ENCODE peak calls at places on chromosomes 4 and X, in six cellular contexts. F, R, E, Z, K and Q are unnamed samples. For H3K4me1, the result is how much of the 10 kb centered on the place peaks cover.

GRCh38 chrX:129577473-129577872 is 37.4 kb downstream of the OCRL start:
- DNase-seq in E (no peak), F (no peak), R (no peak), K (peak), Z (peak), Q (peak)

GRCh38 chrX:71532078-71532752 is 689 bp upstream of the OGT start:
- DNase-seq in F (no peak), K (peak), Z (peak), E (peak), R (no peak), Q (no peak)

GRCh38 chrX:45479196-45479834 is 278.6 kb upstream of the DIPK2B start:
- DNase-seq in K (no peak), F (no peak), R (no peak), Z (no peak), E (no peak), Q (no peak)

GRCh38 chrX:48794993-48795501 is 6.8 kb upstream of the HDAC6 start:
- DNase-seq in E (no peak), R (no peak), Z (no peak), F (peak), K (no peak), Q (no peak)

GRCh38 chrX:53479295-53479694 is 45.1 kb upstream of the HSD17B10 start:
- DNase-seq in Z (no peak), E (no peak), R (no peak), K (peak), F (no peak), Q (no peak)

GRCh38 chr4:4991541-4992099 is 27.6 kb downstream of the CYTL1 start:
- DNase-seq in K (no peak), E (no peak), Z (no peak), R (no peak), F (no peak), Q (no peak)

GRCh38 chr4:183455431-183456145 is 11.2 kb downstream of the CDKN2AIP start:
- DNase-seq in K (no peak), E (no peak), R (no peak), Z (no peak), F (no peak), Q (no peak)

GRCh38 chr4:149884046-149884445 is 68.4 kb upstream of the IQCM start:
- DNase-seq in E (no peak), K (no peak), R (no peak), Z (no peak), F (no peak), Q (no peak)

GRCh38 chr4:13143704-13144103 is 340.4 kb downstream of the RAB28 start:
- DNase-seq in Z (no peak), F (no peak), E (no peak), K (no peak), R (no peak), Q (no peak)

GRCh38 chr4:123443401-123444297 is 47.1 kb downstream of the SPRY1 start:
- DNase-seq in F (no peak), Z (no peak), R (no peak), K (peak), E (no peak), Q (no peak)

GRCh38 chr4:128924951-128925350 is 115.5 kb downstream of the JADE1 start:
- DNase-seq in K (no peak), R (no peak), Z (no peak), F (no peak), E (no peak), Q (no peak)

GRCh38 chrX:32195611-32196010 is 1015.7 kb downstream of the DMD start:
- DNase-seq in Z (no peak), K (peak), R (no peak), E (no peak), F (no peak), Q (no peak)

GRCh38 chrX:39953027-39953426 is 144.7 kb downstream of the BCOR start:
- DNase-seq in E (no peak), R (no peak), F (no peak), Z (no peak), K (no peak), Q (no peak)

GRCh38 chrX:140123446-140123845 is 158.1 kb upstream of the CXorf66 start:
- DNase-seq in E (no peak), K (no peak), R (no peak), F (peak), Z (no peak), Q (no peak)

GRCh38 chrX:30618160-30618765 is 35.0 kb upstream of the GK start:
- DNase-seq in E (no peak), Z (no peak), F (no peak), R (no peak), K (no peak), Q (no peak)

GRCh38 chrX:7147431-7147977 is at the start of gene STS:
- DNase-seq in Z (peak), R (peak), K (peak), F (peak), E (peak), Q (peak)

GRCh38 chr4:105596676-105597075 is 44.3 kb downstream of the ARHGEF38 start:
- DNase-seq in Z (no peak), R (no peak), F (no peak), E (no peak), K (no peak), Q (no peak)
- H3K4me1 ChIP-seq in Z (under half), R (under half), F (under half), E (under half), K (under half), Q (under half)

DNA sequence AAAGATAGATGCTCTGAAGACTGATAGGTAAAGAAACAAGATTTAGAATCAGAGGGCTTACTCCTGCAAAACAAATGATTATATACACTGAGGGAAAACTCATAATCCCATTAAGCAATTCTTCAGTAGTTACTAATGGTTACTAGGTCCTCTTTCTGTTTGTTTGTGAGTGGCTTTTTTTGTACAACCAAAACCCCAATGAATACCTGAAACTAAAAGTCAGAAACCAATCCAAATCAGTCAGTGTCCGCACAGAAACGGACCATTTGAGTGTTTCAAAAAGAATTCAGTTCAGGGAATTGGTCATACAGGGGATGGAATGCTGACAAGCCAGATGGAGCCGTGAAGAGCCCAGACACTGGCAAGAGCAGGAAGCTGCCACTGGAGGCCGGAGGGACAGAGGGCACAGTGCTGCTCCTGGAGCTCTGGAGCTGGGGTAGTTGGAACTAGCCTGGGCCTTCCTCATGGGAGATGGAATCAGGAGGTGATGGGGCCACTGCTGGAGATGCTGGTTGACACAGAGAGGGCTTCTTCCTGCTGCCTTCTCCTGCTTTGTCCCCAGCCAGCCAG is 31.9 kb downstream of the SETD7 start:
- DNase-seq in E (no peak), K (no peak), R (no peak), F (peak), Z (no peak), Q (no peak)
- H3K4me1 ChIP-seq in E (under half), K (under half), R (under half), F (under half), Z (under half), Q (under half)

GRCh38 chr4:190019023-190019858 is 7.8 kb downstream of the FRG2 start:
- DNase-seq in Z (no peak), E (no peak), R (no peak), K (no peak), F (no peak), Q (no peak)
- H3K4me1 ChIP-seq in Z (under half), E (under half), R (under half), K (under half), F (under half), Q (under half)

GRCh38 chrX:10030570-10030969 is 63.4 kb downstream of the CLDN34 start:
- DNase-seq in F (no peak), Z (no peak), E (no peak), K (no peak), R (no peak), Q (no peak)
- H3K4me1 ChIP-seq in F (under half), Z (under half), E (under half), K (under half), R (under half), Q (under half)

DNA sequence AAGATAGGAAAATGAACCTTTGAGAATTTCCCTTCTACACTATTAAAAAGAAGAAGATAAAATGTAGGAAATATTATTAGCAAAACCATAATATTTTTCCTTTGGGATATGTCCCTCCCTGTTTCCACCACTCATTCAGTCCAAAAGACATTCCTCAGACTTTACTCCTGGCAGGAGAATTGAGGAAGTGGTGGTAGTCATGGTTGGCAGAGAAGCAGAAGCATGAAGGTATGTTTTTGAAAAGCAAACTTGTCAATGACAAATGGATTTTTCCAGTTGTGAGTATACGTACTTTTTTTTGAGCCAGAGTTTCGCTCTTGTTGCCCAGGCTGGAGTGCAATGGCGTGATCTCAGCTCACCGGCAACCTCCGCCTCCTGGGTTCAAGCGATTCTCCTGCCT is 13.7 kb downstream of the STAG2 start:
- DNase-seq in K (no peak), E (no peak), F (no peak), Z (no peak), R (no peak), Q (no peak)
- H3K4me1 ChIP-seq in K (under half), E (under half), F (under half), Z (under half), R (under half), Q (under half)

GRCh38 chrX:97524997-97525396 is 641.3 kb downstream of the RPA4 start:
- DNase-seq in Z (no peak), F (peak), K (no peak), E (no peak), R (no peak), Q (no peak)

GRCh38 chrX:97529801-97530200 is 646.1 kb downstream of the RPA4 start:
- DNase-seq in Z (no peak), F (no peak), R (no peak), K (peak), E (no peak), Q (no peak)

GRCh38 chrX:97525981-97526380 is 642.3 kb downstream of the RPA4 start:
- DNase-seq in K (no peak), E (no peak), F (no peak), R (no peak), Z (no peak), Q (no peak)

GRCh38 chrX:97524340-97524739 is 640.6 kb downstream of the RPA4 start:
- DNase-seq in K (no peak), E (no peak), R (no peak), Z (no peak), F (no peak), Q (no peak)

GRCh38 chrX:97527725-97528124 is 644.0 kb downstream of the RPA4 start:
- DNase-seq in F (no peak), Z (no peak), R (no peak), E (no peak), K (no peak), Q (no peak)
- H3K4me1 ChIP-seq in F (under half), Z (under half), R (under half), E (under half), K (under half), Q (under half)

DNA sequence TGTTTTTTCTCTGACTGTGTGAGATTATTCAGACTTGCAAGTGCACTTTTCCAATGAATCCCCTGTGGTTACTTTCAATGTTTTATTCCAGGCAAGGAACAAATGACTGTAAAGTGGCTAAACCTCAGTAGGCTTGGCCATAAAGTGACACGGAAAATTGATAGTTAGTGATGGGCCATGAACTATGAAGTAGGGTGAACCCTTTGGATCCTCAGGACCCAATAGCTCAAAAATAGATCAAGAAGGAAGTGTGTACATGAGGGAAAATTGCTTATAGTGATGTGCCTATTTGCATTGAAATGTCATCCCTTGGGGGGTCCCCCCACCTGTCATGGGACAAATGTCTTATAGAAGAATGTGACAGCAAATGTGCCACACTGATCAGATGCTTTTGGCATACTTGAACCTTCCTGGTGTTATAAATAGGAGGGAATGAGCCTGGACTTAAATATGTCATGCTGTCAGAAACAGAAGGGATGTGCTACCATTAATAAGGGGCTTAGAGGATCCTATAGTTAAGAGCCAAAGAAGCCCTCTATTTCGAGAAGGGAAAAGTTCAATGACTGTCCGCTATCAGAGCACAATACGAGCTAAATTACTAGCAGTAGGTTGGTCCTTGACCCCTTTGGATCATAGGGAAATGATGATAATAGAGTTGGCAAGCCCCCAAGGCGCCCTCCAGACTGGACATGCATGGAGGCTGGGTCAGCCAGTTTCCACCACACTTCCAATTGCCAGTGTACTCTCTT is 30.3 kb downstream of the SLC16A2 start:
- DNase-seq in R (no peak), F (no peak), Z (no peak), E (no peak), K (no peak), Q (no peak)
- H3K4me1 ChIP-seq in R (under half), F (under half), Z (under half), E (under half), K (under half), Q (under half)

GRCh38 chr4:75599647-75600046 is 30.7 kb downstream of the CDKL2 start:
- DNase-seq in R (no peak), Z (no peak), K (no peak), E (no peak), F (no peak), Q (no peak)
- H3K4me1 ChIP-seq in R (under half), Z (under half), K (under half), E (under half), F (under half), Q (under half)

DNA sequence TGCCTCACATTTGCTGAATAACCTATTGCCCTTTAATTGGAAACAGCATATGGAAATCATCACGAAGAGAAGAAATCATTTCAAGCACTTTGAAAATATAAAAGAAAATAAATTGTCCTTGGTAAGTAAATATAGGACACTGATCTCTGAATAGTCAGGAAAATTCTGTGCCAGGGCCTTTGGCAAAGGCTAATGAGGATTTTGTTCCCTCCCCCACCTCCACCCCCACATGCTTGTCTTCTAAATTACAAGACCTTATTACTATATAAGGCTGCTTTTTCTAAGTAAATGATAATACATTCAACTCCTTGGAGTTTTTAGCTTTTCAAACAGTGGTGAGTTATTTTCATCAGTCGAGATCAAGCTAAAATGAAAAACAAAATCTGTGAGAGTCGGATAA is 15.8 kb downstream of the SYNPO2 start:
- DNase-seq in Z (no peak), K (peak), F (no peak), R (no peak), E (no peak), Q (no peak)
- H3K4me1 ChIP-seq in Z (under half), K (under half), F (under half), R (under half), E (under half), Q (under half)